ENCODE peak calls at places on chromosomes 11 and 22, in ten cellular contexts. One of them, this sample, is unnamed.

GRCh38 chr22:23377767-23378166 is 197.5 kb downstream of the BCR start:
- DNase-seq in stimulated activated CD8-positive, alpha-beta memory T cell treated with anti-CD3 and anti-CD28 coated beads, Interleukin-7, amount 100 ng/mL, for 48 hours: no peak
- DNase-seq in AG09319: no peak
- DNase-seq in RCC 7860: no peak
- DNase-seq in pancreas: no peak
- DNase-seq in NCI-H446: no peak
- DNase-seq in AG04450: no peak
- DNase-seq in RWPE2: no peak
- DNase-seq in activated T-cell treated with anti-CD3 and anti-CD28 coated beads, Interleukin-2, amount 50 U/mL, for 72 hours: no peak
- DNase-seq in EL: no peak
- DNase-seq in this sample: no peak

GRCh38 chr22:42052765-42053164 is 17.8 kb downstream of the NAGA start:
- DNase-seq in stimulated activated CD8-positive, alpha-beta memory T cell treated with anti-CD3 and anti-CD28 coated beads, Interleukin-7, amount 100 ng/mL, for 48 hours: no peak
- DNase-seq in AG09319: no peak
- DNase-seq in RCC 7860: no peak
- DNase-seq in pancreas: no peak
- DNase-seq in NCI-H446: no peak
- DNase-seq in AG04450: no peak
- DNase-seq in RWPE2: no peak
- DNase-seq in activated T-cell treated with anti-CD3 and anti-CD28 coated beads, Interleukin-2, amount 50 U/mL, for 72 hours: no peak
- DNase-seq in EL: no peak
- DNase-seq in this sample: no peak

GRCh38 chr11:47863189-47863892 is 15.2 kb upstream of the NUP160 start:
- DNase-seq in stimulated activated CD8-positive, alpha-beta memory T cell treated with anti-CD3 and anti-CD28 coated beads, Interleukin-7, amount 100 ng/mL, for 48 hours: no peak
- DNase-seq in AG09319: peak
- DNase-seq in RCC 7860: no peak
- DNase-seq in pancreas: no peak
- DNase-seq in NCI-H446: no peak
- DNase-seq in AG04450: peak
- DNase-seq in RWPE2: no peak
- DNase-seq in activated T-cell treated with anti-CD3 and anti-CD28 coated beads, Interleukin-2, amount 50 U/mL, for 72 hours: no peak
- DNase-seq in EL: peak
- DNase-seq in this sample: no peak

GRCh38 chr22:40094449-40094848 is 83.3 kb upstream of the TNRC6B start:
- DNase-seq in stimulated activated CD8-positive, alpha-beta memory T cell treated with anti-CD3 and anti-CD28 coated beads, Interleukin-7, amount 100 ng/mL, for 48 hours: no peak
- DNase-seq in AG09319: no peak
- DNase-seq in RCC 7860: no peak
- DNase-seq in pancreas: no peak
- DNase-seq in NCI-H446: no peak
- DNase-seq in AG04450: no peak
- DNase-seq in RWPE2: no peak
- DNase-seq in activated T-cell treated with anti-CD3 and anti-CD28 coated beads, Interleukin-2, amount 50 U/mL, for 72 hours: no peak
- DNase-seq in EL: no peak
- DNase-seq in this sample: no peak

GRCh38 chr22:50304528-50305392 is 2.7 kb downstream of the PLXNB2 start:
- DNase-seq in stimulated activated CD8-positive, alpha-beta memory T cell treated with anti-CD3 and anti-CD28 coated beads, Interleukin-7, amount 100 ng/mL, for 48 hours: no peak
- DNase-seq in AG09319: no peak
- DNase-seq in RCC 7860: peak
- DNase-seq in pancreas: no peak
- DNase-seq in NCI-H446: peak
- DNase-seq in AG04450: no peak
- DNase-seq in RWPE2: no peak
- DNase-seq in activated T-cell treated with anti-CD3 and anti-CD28 coated beads, Interleukin-2, amount 50 U/mL, for 72 hours: no peak
- DNase-seq in EL: peak
- DNase-seq in this sample: peak

GRCh38 chr11:120727752-120728151 is 216.2 kb downstream of the GRIK4 start:
- DNase-seq in stimulated activated CD8-positive, alpha-beta memory T cell treated with anti-CD3 and anti-CD28 coated beads, Interleukin-7, amount 100 ng/mL, for 48 hours: no peak
- DNase-seq in AG09319: no peak
- DNase-seq in RCC 7860: no peak
- DNase-seq in pancreas: no peak
- DNase-seq in NCI-H446: no peak
- DNase-seq in AG04450: no peak
- DNase-seq in RWPE2: no peak
- DNase-seq in activated T-cell treated with anti-CD3 and anti-CD28 coated beads, Interleukin-2, amount 50 U/mL, for 72 hours: no peak
- DNase-seq in EL: no peak
- DNase-seq in this sample: no peak

GRCh38 chr11:16403448-16403803 is 47.1 kb upstream of the SOX6 start:
- DNase-seq in stimulated activated CD8-positive, alpha-beta memory T cell treated with anti-CD3 and anti-CD28 coated beads, Interleukin-7, amount 100 ng/mL, for 48 hours: no peak
- DNase-seq in AG09319: no peak
- DNase-seq in RCC 7860: no peak
- DNase-seq in pancreas: no peak
- DNase-seq in NCI-H446: no peak
- DNase-seq in AG04450: no peak
- DNase-seq in RWPE2: no peak
- DNase-seq in activated T-cell treated with anti-CD3 and anti-CD28 coated beads, Interleukin-2, amount 50 U/mL, for 72 hours: no peak
- DNase-seq in EL: no peak
- DNase-seq in this sample: no peak

GRCh38 chr11:9815486-9816136 is 151.7 kb downstream of the SWAP70 start:
- DNase-seq in stimulated activated CD8-positive, alpha-beta memory T cell treated with anti-CD3 and anti-CD28 coated beads, Interleukin-7, amount 100 ng/mL, for 48 hours: no peak
- DNase-seq in AG09319: no peak
- DNase-seq in RCC 7860: peak
- DNase-seq in pancreas: no peak
- DNase-seq in NCI-H446: peak
- DNase-seq in AG04450: peak
- DNase-seq in RWPE2: no peak
- DNase-seq in activated T-cell treated with anti-CD3 and anti-CD28 coated beads, Interleukin-2, amount 50 U/mL, for 72 hours: no peak
- DNase-seq in EL: peak
- DNase-seq in this sample: no peak

GRCh38 chr11:126011220-126011619 is 51.4 kb downstream of the CDON start:
- DNase-seq in stimulated activated CD8-positive, alpha-beta memory T cell treated with anti-CD3 and anti-CD28 coated beads, Interleukin-7, amount 100 ng/mL, for 48 hours: no peak
- DNase-seq in AG09319: no peak
- DNase-seq in RCC 7860: no peak
- DNase-seq in pancreas: no peak
- DNase-seq in NCI-H446: peak
- DNase-seq in AG04450: no peak
- DNase-seq in RWPE2: no peak
- DNase-seq in activated T-cell treated with anti-CD3 and anti-CD28 coated beads, Interleukin-2, amount 50 U/mL, for 72 hours: no peak
- DNase-seq in EL: no peak
- DNase-seq in this sample: no peak

GRCh38 chr11:130999992-131000770 is 83.9 kb upstream of the SNX19 start:
- DNase-seq in stimulated activated CD8-positive, alpha-beta memory T cell treated with anti-CD3 and anti-CD28 coated beads, Interleukin-7, amount 100 ng/mL, for 48 hours: no peak
- DNase-seq in AG09319: peak
- DNase-seq in RCC 7860: peak
- DNase-seq in pancreas: no peak
- DNase-seq in NCI-H446: no peak
- DNase-seq in AG04450: peak
- DNase-seq in RWPE2: no peak
- DNase-seq in activated T-cell treated with anti-CD3 and anti-CD28 coated beads, Interleukin-2, amount 50 U/mL, for 72 hours: no peak
- DNase-seq in EL: peak
- DNase-seq in this sample: no peak

GRCh38 chr22:26428515-26429457 is at the start of gene ASPHD2:
- DNase-seq in stimulated activated CD8-positive, alpha-beta memory T cell treated with anti-CD3 and anti-CD28 coated beads, Interleukin-7, amount 100 ng/mL, for 48 hours: peak
- DNase-seq in AG09319: no peak
- DNase-seq in RCC 7860: peak
- DNase-seq in pancreas: peak
- DNase-seq in NCI-H446: peak
- DNase-seq in AG04450: peak
- DNase-seq in RWPE2: no peak
- DNase-seq in activated T-cell treated with anti-CD3 and anti-CD28 coated beads, Interleukin-2, amount 50 U/mL, for 72 hours: peak
- DNase-seq in EL: peak
- DNase-seq in this sample: peak

GRCh38 chr11:94088906-94089305 is 39.7 kb upstream of the PANX1 start:
- DNase-seq in stimulated activated CD8-positive, alpha-beta memory T cell treated with anti-CD3 and anti-CD28 coated beads, Interleukin-7, amount 100 ng/mL, for 48 hours: no peak
- DNase-seq in AG09319: no peak
- DNase-seq in RCC 7860: no peak
- DNase-seq in pancreas: no peak
- DNase-seq in NCI-H446: no peak
- DNase-seq in AG04450: no peak
- DNase-seq in RWPE2: no peak
- DNase-seq in activated T-cell treated with anti-CD3 and anti-CD28 coated beads, Interleukin-2, amount 50 U/mL, for 72 hours: no peak
- DNase-seq in EL: no peak
- DNase-seq in this sample: no peak

GRCh38 chr11:86931965-86932332 is 23.2 kb downstream of the FZD4 start:
- DNase-seq in stimulated activated CD8-positive, alpha-beta memory T cell treated with anti-CD3 and anti-CD28 coated beads, Interleukin-7, amount 100 ng/mL, for 48 hours: no peak
- DNase-seq in AG09319: no peak
- DNase-seq in RCC 7860: no peak
- DNase-seq in pancreas: no peak
- DNase-seq in NCI-H446: peak
- DNase-seq in AG04450: no peak
- DNase-seq in RWPE2: no peak
- DNase-seq in activated T-cell treated with anti-CD3 and anti-CD28 coated beads, Interleukin-2, amount 50 U/mL, for 72 hours: peak
- DNase-seq in EL: peak
- DNase-seq in this sample: no peak

GRCh38 chr11:26842883-26843282 is 121.0 kb upstream of the SLC5A12 start:
- DNase-seq in stimulated activated CD8-positive, alpha-beta memory T cell treated with anti-CD3 and anti-CD28 coated beads, Interleukin-7, amount 100 ng/mL, for 48 hours: no peak
- DNase-seq in AG09319: no peak
- DNase-seq in RCC 7860: no peak
- DNase-seq in pancreas: no peak
- DNase-seq in NCI-H446: no peak
- DNase-seq in AG04450: no peak
- DNase-seq in RWPE2: no peak
- DNase-seq in activated T-cell treated with anti-CD3 and anti-CD28 coated beads, Interleukin-2, amount 50 U/mL, for 72 hours: no peak
- DNase-seq in EL: no peak
- DNase-seq in this sample: no peak

This sample was measured in GDM1.